ENCODE peak calls at places on chromosomes 6 and 20, in four cellular contexts. W is uterus, Q is IMR-90, E is colonic mucosa. Z is an unnamed sample.
A peak's percentile ranks its signal among the peaks of the same experiment; 100 is the strongest.

GRCh38 chr6:55388161-55388560 is 60.9 kb downstream of the GFRAL start:
- DNase-seq in W (no peak), Q (peak; percentile 88), E (no peak), Z (no peak)

GRCh38 chr6:69231983-69232382 is 564.8 kb downstream of the LMBRD1 start:
- DNase-seq in W (no peak), Q (no peak), E (no peak), Z (no peak)

GRCh38 chr6:13527669-13528051 is 40.3 kb upstream of the GFOD1 start:
- DNase-seq in W (no peak), Q (no peak), E (no peak), Z (no peak)

GRCh38 chr20:24497851-24498250 is 28.4 kb downstream of the SYNDIG1 start:
- DNase-seq in W (no peak), Q (peak; percentile 33), E (no peak), Z (no peak)

GRCh38 chr20:4592316-4593148 is 129.2 kb upstream of the PRND start:
- DNase-seq in W (no peak), Q (no peak), E (peak; percentile 31), Z (no peak)

GRCh38 chr20:25278636-25279361 is 30.9 kb downstream of the PYGB start:
- DNase-seq in W (peak; percentile 9), Q (no peak), E (no peak), Z (no peak)

GRCh38 chr6:160900031-160900430 is 91.5 kb upstream of the MAP3K4 start:
- DNase-seq in W (no peak), Q (no peak), E (no peak), Z (no peak)

GRCh38 chr6:14804444-14805210 is 441.2 kb upstream of the JARID2 start:
- DNase-seq in W (peak; percentile 76), Q (peak; percentile 86), E (peak; percentile 95), Z (peak; percentile 83)

GRCh38 chr6:130765181-130765727 is 62.0 kb upstream of the SMLR1 start:
- DNase-seq in W (no peak), Q (no peak), E (no peak), Z (no peak)

GRCh38 chr6:56839533-56840183 is 115.2 kb upstream of the BEND6 start:
- DNase-seq in W (no peak), Q (no peak), E (no peak), Z (no peak)

GRCh38 chr20:43516251-43516824 is 8.8 kb downstream of the L3MBTL1 start:
- DNase-seq in W (no peak), Q (no peak), E (no peak), Z (no peak)

GRCh38 chr6:11009353-11009752 is 34.8 kb downstream of the ELOVL2 start:
- DNase-seq in W (no peak), Q (peak; percentile 61), E (no peak), Z (no peak)

GRCh38 chr6:148307400-148307799 is 35.2 kb upstream of the SASH1 start:
- DNase-seq in W (no peak), Q (peak; percentile 39), E (no peak), Z (no peak)

GRCh38 chr6:157758516-157759023 is 64.5 kb upstream of the SNX9 start:
- DNase-seq in W (no peak), Q (no peak), E (no peak), Z (peak; percentile 34)

GRCh38 chr20:32820000-32820697 is 395 bp downstream of the MAPRE1 start:
- DNase-seq in W (peak; percentile 54), Q (peak; percentile 40), E (peak; percentile 74), Z (no peak)

GRCh38 chr6:46421239-46421638 is 70.0 kb downstream of the RCAN2 start:
- DNase-seq in W (no peak), Q (no peak), E (no peak), Z (no peak)

GRCh38 chr6:109452181-109452580 is 3.4 kb downstream of the MICAL1 start:
- DNase-seq in W (no peak), Q (no peak), E (no peak), Z (no peak)

GRCh38 chr6:152368761-152369624 is 268.2 kb downstream of the SYNE1 start:
- DNase-seq in W (peak; percentile 44), Q (peak; percentile 35), E (peak; percentile 22), Z (peak; percentile 64)

GRCh38 chr20:44733341-44734069 is 12.2 kb upstream of the KCNK15 start:
- DNase-seq in W (peak; percentile 64), Q (peak; percentile 65), E (peak; percentile 63), Z (peak; percentile 77)

GRCh38 chr20:56801991-56802740 is 173.1 kb downstream of the TFAP2C start:
- DNase-seq in W (no peak), Q (peak; percentile 54), E (no peak), Z (no peak)

GRCh38 chr20:31682352-31682751 is 40.3 kb downstream of the BCL2L1 start:
- DNase-seq in W (no peak), Q (no peak), E (no peak), Z (no peak)

GRCh38 chr6:150201791-150202329 is 59.0 kb downstream of the PPP1R14C start:
- DNase-seq in W (no peak), Q (no peak), E (peak; percentile 79), Z (no peak)

GRCh38 chr20:4973330-4974097 is 27.8 kb downstream of the SLC23A2 start:
- DNase-seq in W (peak; percentile 48), Q (peak; percentile 90), E (peak; percentile 26), Z (peak; percentile 64)

GRCh38 chr20:3330046-3330741 is 77.3 kb downstream of the DNAAF9 start:
- DNase-seq in W (no peak), Q (peak; percentile 59), E (no peak), Z (no peak)

GRCh38 chr20:3328501-3328900 is 79.0 kb downstream of the DNAAF9 start:
- DNase-seq in W (no peak), Q (no peak), E (no peak), Z (no peak)

GRCh38 chr20:3323398-3323797 is 84.1 kb downstream of the DNAAF9 start:
- DNase-seq in W (no peak), Q (no peak), E (no peak), Z (no peak)

GRCh38 chr20:3326779-3327521 is 80.5 kb downstream of the DNAAF9 start:
- DNase-seq in W (no peak), Q (no peak), E (no peak), Z (no peak)

GRCh38 chr20:3325864-3326263 is 81.6 kb downstream of the DNAAF9 start:
- DNase-seq in W (no peak), Q (no peak), E (no peak), Z (no peak)
- H3K36me3 ChIP-seq in W (no peaks in the 10 kb centered on the region), Q (peaks cover 58% of the 10 kb centered on the region), E (no peaks in the 10 kb centered on the region), Z (peaks cover 50% of the 10 kb centered on the region)

GRCh38 chr6:16756660-16757270 is 4.5 kb downstream of the ATXN1 start:
- DNase-seq in W (no peak), Q (no peak), E (no peak), Z (no peak)
- H3K4me1 ChIP-seq in W (peaks cover 11% of the 10 kb centered on the region), Q (peaks cover 9% of the 10 kb centered on the region), E (peaks cover 32% of the 10 kb centered on the region), Z (no peaks in the 10 kb centered on the region)

GRCh38 chr6:33689148-33689494 is 22.4 kb downstream of the UQCC2 start:
- DNase-seq in W (no peak), Q (no peak), E (no peak), Z (no peak)
- H3K36me3 ChIP-seq in W (no peaks in the 10 kb centered on the region), Q (peaks cover 13% of the 10 kb centered on the region), E (peaks cover 13% of the 10 kb centered on the region), Z (peaks cover 39% of the 10 kb centered on the region)

DNA sequence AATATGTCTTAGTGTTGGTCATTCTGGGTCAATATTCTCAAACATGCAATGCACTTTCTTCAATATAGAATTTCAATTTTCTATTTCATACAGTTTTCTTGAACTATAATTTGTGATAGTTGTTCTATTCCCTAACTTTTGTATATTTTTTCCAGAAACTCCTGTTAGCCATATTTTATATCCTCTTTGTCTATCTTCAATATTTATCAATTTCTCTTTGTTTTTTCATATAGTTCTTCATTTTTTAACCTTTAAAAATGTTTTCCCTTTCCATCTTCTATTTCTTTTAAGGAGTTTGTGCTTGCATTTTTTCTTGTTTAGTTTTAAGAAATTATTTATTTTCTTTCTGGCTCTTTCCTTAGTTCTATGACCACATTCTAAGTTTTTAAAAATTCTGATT is 42.0 kb upstream of the MBOAT1 start:
- DNase-seq in W (no peak), Q (no peak), E (no peak), Z (no peak)
- H3K4me1 ChIP-seq in W (no peaks in the 10 kb centered on the region), Q (no peaks in the 10 kb centered on the region), E (peaks cover 5% of the 10 kb centered on the region), Z (no peaks in the 10 kb centered on the region)

DNA sequence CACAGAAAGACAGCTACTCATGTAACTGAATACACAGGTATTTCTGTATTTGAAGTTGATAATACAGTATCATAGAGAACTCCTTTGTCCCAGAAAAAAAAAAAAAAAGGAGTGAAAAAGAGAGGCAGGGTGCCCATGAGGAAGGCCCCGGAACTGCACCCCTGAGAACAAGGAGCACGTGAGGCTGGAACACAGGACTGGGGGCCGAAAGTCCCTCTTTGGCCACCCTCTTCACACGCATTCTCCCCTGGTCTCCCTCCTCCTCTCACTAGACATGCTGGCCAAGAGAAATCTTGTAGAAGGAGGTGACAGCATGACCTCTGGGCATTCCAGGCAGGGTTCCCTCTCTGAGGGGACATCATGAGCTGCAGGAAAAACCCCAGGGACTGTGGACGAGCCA is 62.7 kb upstream of the TRAF3IP2 start:
- DNase-seq in W (no peak), Q (no peak), E (no peak), Z (no peak)
- H3K36me3 ChIP-seq in W (no peaks in the 10 kb centered on the region), Q (peaks cover 11% of the 10 kb centered on the region), E (no peaks in the 10 kb centered on the region), Z (peaks cover 11% of the 10 kb centered on the region)

Z was measured in right atrium auricular region.